ENCODE peak calls at places on chromosome 19, in seven cellular contexts. Q is fibroblast of lung, P is psoas muscle, J is IMR-90, A is adipocyte, N is mesenchymal stem cell, D is WERI-Rb-1. R is an unnamed sample.

GRCh38 chr19:10812902-10813404 is 23.1 kb downstream of the TMED1 start:
- DNase-seq in J (peak; percentile 97), P (peak; percentile 73), Q (peak; percentile 96), A (peak; percentile 94), N (peak; percentile 96), D (no peak), R (peak; percentile 67)

GRCh38 chr19:29076161-29076560 is 136.8 kb downstream of the UQCRFS1 start:
- DNase-seq in Q (no peak), D (no peak), J (no peak), P (no peak), N (no peak), A (no peak), R (no peak)

GRCh38 chr19:38842439-38843174 is 7.2 kb downstream of the HNRNPL start:
- DNase-seq in J (no peak), D (no peak), Q (no peak), P (peak; percentile 43), A (no peak), N (no peak), R (no peak)

GRCh38 chr19:38877781-38878574 is at the start of gene RINL:
- DNase-seq in N (no peak), D (peak; percentile 55), P (peak; percentile 50), Q (no peak), J (no peak), A (no peak), R (no peak)

GRCh38 chr19:27776020-27776419 is 1436.9 kb downstream of the UQCRFS1 start:
- DNase-seq in D (peak; percentile 46), A (peak; percentile 25), P (no peak), J (peak; percentile 31), Q (peak; percentile 15), N (peak; percentile 29), R (peak; percentile 53)

GRCh38 chr19:43502419-43502976 is 2.0 kb downstream of the PHLDB3 start:
- DNase-seq in A (no peak), N (no peak), J (no peak), D (no peak), P (no peak), Q (no peak), R (no peak)

GRCh38 chr19:23273594-23274412 is 23.6 kb upstream of the ZNF724 start:
- DNase-seq in N (peak; percentile 91), J (peak; percentile 85), Q (peak; percentile 85), D (peak; percentile 95), A (peak; percentile 96), P (peak; percentile 93), R (peak; percentile 94)

GRCh38 chr19:43624933-43625332 is 5.5 kb upstream of the ZNF428 start:
- DNase-seq in N (peak; percentile 37), D (peak; percentile 29), J (peak; percentile 8), A (no peak), P (peak; percentile 68), Q (no peak), R (no peak)

GRCh38 chr19:33214621-33215020 is 11.0 kb downstream of the SLC7A10 start:
- DNase-seq in J (peak; percentile 35), P (peak; percentile 26), Q (peak; percentile 19), N (peak; percentile 34), A (peak; percentile 38), D (peak; percentile 81), R (peak; percentile 63)

GRCh38 chr19:56671613-56671994 is at the start of gene ZNF835:
- DNase-seq in N (no peak), P (peak; percentile 95), D (peak; percentile 93), Q (peak; percentile 2), A (no peak), J (no peak), R (peak; percentile 83)

GRCh38 chr19:4980838-4981680 is 12.1 kb downstream of the KDM4B start:
- DNase-seq in A (no peak), Q (no peak), D (no peak), J (no peak), P (peak; percentile 50), N (no peak), R (no peak)

GRCh38 chr19:30375651-30376050 is 3.5 kb downstream of the ZNF536 start:
- DNase-seq in A (no peak), N (no peak), Q (no peak), D (no peak), P (no peak), J (no peak), R (no peak)

GRCh38 chr19:30525383-30525782 is 153.2 kb downstream of the ZNF536 start:
- DNase-seq in A (no peak), J (no peak), D (peak; percentile 66), Q (no peak), P (no peak), N (no peak), R (no peak)

DNA sequence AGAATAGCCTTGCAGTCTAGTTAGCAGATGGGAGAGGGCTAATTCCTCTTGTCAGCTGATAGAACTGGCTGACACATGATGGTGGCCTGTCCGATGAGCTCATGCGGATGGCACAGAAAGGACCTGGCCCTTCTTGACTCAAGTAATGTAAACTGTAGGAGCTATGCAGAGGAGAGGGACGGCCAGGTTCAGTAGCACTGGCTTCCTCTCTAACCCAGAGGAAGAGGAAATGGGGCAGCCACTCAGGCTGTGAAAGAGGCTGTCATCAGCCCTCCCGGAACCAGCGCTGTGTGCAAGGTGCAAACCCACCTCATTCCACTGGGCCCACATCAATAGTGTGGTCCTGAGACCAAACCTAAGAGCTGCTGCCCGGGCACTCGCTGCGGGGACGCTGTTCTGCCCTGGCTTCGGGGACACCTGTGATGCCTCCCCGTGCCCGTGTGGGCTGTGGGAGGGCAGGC is 30.7 kb upstream of the USE1 start:
- DNase-seq in Q (no peak), N (peak; percentile 39), J (peak; percentile 7), D (no peak), P (no peak), A (no peak), R (no peak)
- H3K36me3 ChIP-seq in Q (peaks cover 35% of the 10 kb centered on the region), N (peaks cover 80% of the 10 kb centered on the region), J (peaks cover 67% of the 10 kb centered on the region), D (peaks cover 24% of the 10 kb centered on the region), P (peaks cover 52% of the 10 kb centered on the region), A (peaks cover 68% of the 10 kb centered on the region), R (peaks cover 4% of the 10 kb centered on the region)

GRCh38 chr19:49741210-49741844 is 21.8 kb downstream of the TSKS start:
- DNase-seq in A (no peak), Q (peak; percentile 24), J (peak; percentile 28), P (no peak), D (no peak), N (no peak), R (no peak)
- H3K36me3 ChIP-seq in A (no peaks in the 10 kb centered on the region), Q (no peaks in the 10 kb centered on the region), J (no peaks in the 10 kb centered on the region), P (no peaks in the 10 kb centered on the region), D (no peaks in the 10 kb centered on the region), N (no peaks in the 10 kb centered on the region), R (no peaks in the 10 kb centered on the region)

DNA sequence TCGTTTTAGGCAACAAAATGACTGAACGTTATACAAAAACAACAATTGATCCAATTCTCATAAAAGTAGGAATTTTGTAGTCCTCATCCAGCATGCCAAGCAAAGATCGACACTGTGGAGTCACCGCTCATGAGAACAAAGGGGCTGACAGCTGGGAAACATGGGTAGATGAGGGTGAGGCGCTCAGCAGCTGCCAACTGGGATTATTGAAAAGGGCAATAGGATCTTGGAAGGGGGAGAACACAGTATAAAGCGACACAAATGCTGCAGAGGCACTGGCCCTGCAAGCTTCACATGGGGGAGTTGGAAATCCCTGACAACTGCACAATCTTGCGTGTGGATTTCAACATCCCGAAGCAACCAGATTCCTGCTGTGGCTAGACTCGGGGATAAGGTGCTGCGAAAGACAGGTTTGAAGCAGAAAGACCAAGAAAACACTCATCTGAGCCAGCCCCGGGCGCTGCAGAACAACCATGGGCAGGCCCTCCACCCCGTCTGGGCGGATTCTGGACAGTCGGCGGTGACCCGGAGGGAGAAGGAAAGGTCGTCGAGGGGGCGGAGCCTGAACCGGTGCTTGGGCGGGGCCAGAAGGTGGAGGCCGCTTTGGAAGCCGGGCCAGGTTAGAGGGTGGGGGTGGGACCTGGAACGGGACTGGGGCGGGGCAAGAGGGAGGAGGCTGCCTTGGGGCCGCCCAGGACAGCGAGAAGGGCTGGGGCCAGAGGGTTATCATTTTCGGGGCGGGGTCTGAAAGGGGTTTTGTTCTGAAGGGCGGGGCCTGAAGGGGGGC is 5.2 kb upstream of the ZNF765 start:
- DNase-seq in N (no peak), Q (no peak), P (peak; percentile 52), J (no peak), D (no peak), A (no peak), R (no peak)
- H3K36me3 ChIP-seq in N (no peaks in the 10 kb centered on the region), Q (no peaks in the 10 kb centered on the region), P (no peaks in the 10 kb centered on the region), J (peaks cover 3% of the 10 kb centered on the region), D (no peaks in the 10 kb centered on the region), A (no peaks in the 10 kb centered on the region), R (no peaks in the 10 kb centered on the region)

GRCh38 chr19:34495416-34495815 is 13.9 kb downstream of the WTIP start:
- DNase-seq in J (no peak), Q (no peak), P (no peak), D (no peak), A (no peak), N (no peak), R (no peak)

GRCh38 chr19:34493649-34494044 is 12.1 kb downstream of the WTIP start:
- DNase-seq in N (no peak), J (no peak), D (no peak), Q (no peak), A (no peak), P (no peak), R (no peak)

GRCh38 chr19:34494601-34495000 is 13.0 kb downstream of the WTIP start:
- DNase-seq in J (no peak), Q (no peak), D (no peak), P (no peak), N (no peak), A (no peak), R (no peak)

GRCh38 chr19:34490141-34490766 is 8.7 kb downstream of the WTIP start:
- DNase-seq in P (no peak), Q (no peak), J (no peak), N (no peak), D (no peak), A (no peak), R (no peak)

DNA sequence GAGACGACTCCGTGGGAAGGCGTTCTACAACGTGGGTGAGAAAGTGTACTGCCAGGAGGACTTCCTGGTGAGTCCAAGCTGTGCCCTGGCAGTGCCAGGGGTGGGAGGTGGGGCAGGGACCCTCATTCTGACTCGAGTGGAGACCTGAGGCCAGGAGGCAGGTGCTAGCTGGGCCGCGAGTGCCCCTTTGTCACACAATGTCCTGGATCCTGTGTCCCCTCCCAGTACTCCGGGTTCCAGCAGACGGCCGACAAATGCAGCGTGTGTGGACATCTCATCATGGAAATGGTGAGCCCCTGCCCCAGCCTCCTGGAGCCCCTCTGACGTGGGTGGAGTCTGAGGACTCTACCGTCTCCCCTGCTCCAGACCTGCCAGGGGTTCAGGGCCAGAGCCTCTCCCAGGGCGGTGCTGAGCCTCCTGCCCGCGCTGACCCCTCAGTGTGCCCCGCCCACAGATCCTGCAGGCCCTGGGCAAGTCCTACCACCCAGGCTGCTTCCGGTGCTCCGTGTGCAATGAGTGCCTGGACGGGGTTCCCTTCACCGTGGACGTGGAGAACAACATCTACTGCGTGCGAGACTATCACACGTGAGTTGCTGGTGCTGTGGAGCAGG is 11.6 kb downstream of the WTIP start:
- DNase-seq in J (no peak), Q (no peak), P (no peak), A (no peak), N (no peak), D (no peak), R (no peak)
- H3K36me3 ChIP-seq in J (peaks cover 57% of the 10 kb centered on the region), Q (peaks cover 25% of the 10 kb centered on the region), P (peaks cover 52% of the 10 kb centered on the region), A (peaks cover 45% of the 10 kb centered on the region), N (peaks cover 38% of the 10 kb centered on the region), D (no peaks in the 10 kb centered on the region), R (peaks cover 7% of the 10 kb centered on the region)

R was measured in A673.